ENCODE peak calls at places on chromosomes 6 and 20, in eight cellular contexts. One of them, this sample, is unnamed.

GRCh38 chr6:101397199-101397598 is 3.7 kb downstream of the GRIK2 start:
- DNase-seq in body of pancreas: no peak
- DNase-seq in NB4: peak; percentile 23
- DNase-seq in tibial artery: no peak
- DNase-seq in IMR-90: peak; percentile 70
- DNase-seq in left ventricle myocardium inferior: no peak
- DNase-seq in retinal pigment epithelial cell: no peak
- DNase-seq in choroid plexus epithelial cell: peak; percentile 58
- DNase-seq in this sample: peak; percentile 59

GRCh38 chr6:168949876-168950499 is 303.7 kb downstream of the THBS2 start:
- DNase-seq in left ventricle myocardium inferior: no peak
- DNase-seq in body of pancreas: no peak
- DNase-seq in tibial artery: no peak
- DNase-seq in retinal pigment epithelial cell: no peak
- DNase-seq in NB4: no peak
- DNase-seq in choroid plexus epithelial cell: peak; percentile 38
- DNase-seq in IMR-90: peak; percentile 33
- DNase-seq in this sample: no peak

GRCh38 chr20:358891-359555 is 12.1 kb downstream of the NRSN2 start:
- DNase-seq in tibial artery: no peak
- DNase-seq in IMR-90: no peak
- DNase-seq in body of pancreas: no peak
- DNase-seq in left ventricle myocardium inferior: no peak
- DNase-seq in NB4: no peak
- DNase-seq in retinal pigment epithelial cell: no peak
- DNase-seq in choroid plexus epithelial cell: no peak
- DNase-seq in this sample: no peak

GRCh38 chr20:63449025-63449424 is 23.4 kb downstream of the KCNQ2 start:
- DNase-seq in IMR-90: no peak
- DNase-seq in tibial artery: no peak
- DNase-seq in body of pancreas: no peak
- DNase-seq in choroid plexus epithelial cell: no peak
- DNase-seq in NB4: no peak
- DNase-seq in retinal pigment epithelial cell: no peak
- DNase-seq in left ventricle myocardium inferior: no peak
- DNase-seq in this sample: no peak

GRCh38 chr6:21985904-21986303 is 310.9 kb downstream of the PRL start:
- DNase-seq in choroid plexus epithelial cell: no peak
- DNase-seq in IMR-90: no peak
- DNase-seq in NB4: no peak
- DNase-seq in body of pancreas: no peak
- DNase-seq in retinal pigment epithelial cell: no peak
- DNase-seq in left ventricle myocardium inferior: no peak
- DNase-seq in tibial artery: no peak
- DNase-seq in this sample: no peak

GRCh38 chr20:61968932-61969331 is 96.7 kb downstream of the TAF4 start:
- DNase-seq in IMR-90: no peak
- DNase-seq in body of pancreas: no peak
- DNase-seq in tibial artery: no peak
- DNase-seq in choroid plexus epithelial cell: no peak
- DNase-seq in retinal pigment epithelial cell: no peak
- DNase-seq in left ventricle myocardium inferior: no peak
- DNase-seq in NB4: no peak
- DNase-seq in this sample: no peak

GRCh38 chr6:26272171-26272631 is 92.8 kb upstream of the BTN3A2 start:
- DNase-seq in IMR-90: no peak
- DNase-seq in retinal pigment epithelial cell: no peak
- DNase-seq in choroid plexus epithelial cell: peak; percentile 23
- DNase-seq in NB4: peak; percentile 48
- DNase-seq in tibial artery: no peak
- DNase-seq in body of pancreas: no peak
- DNase-seq in left ventricle myocardium inferior: peak; percentile 20
- DNase-seq in this sample: peak; percentile 59

GRCh38 chr6:117496383-117496990 is 14.0 kb downstream of the DCBLD1 start:
- DNase-seq in IMR-90: peak; percentile 90
- DNase-seq in choroid plexus epithelial cell: peak; percentile 83
- DNase-seq in tibial artery: no peak
- DNase-seq in left ventricle myocardium inferior: no peak
- DNase-seq in body of pancreas: no peak
- DNase-seq in retinal pigment epithelial cell: no peak
- DNase-seq in NB4: no peak
- DNase-seq in this sample: peak; percentile 96

GRCh38 chr20:45704969-45705637 is at the start of gene WFDC10B:
- DNase-seq in NB4: no peak
- DNase-seq in IMR-90: no peak
- DNase-seq in choroid plexus epithelial cell: no peak
- DNase-seq in left ventricle myocardium inferior: no peak
- DNase-seq in tibial artery: no peak
- DNase-seq in body of pancreas: peak; percentile 4
- DNase-seq in retinal pigment epithelial cell: no peak
- DNase-seq in this sample: peak; percentile 36

GRCh38 chr6:28587746-28588075 is 62.0 kb downstream of the GPX5 start:
- DNase-seq in choroid plexus epithelial cell: peak; percentile 30
- DNase-seq in IMR-90: no peak
- DNase-seq in NB4: no peak
- DNase-seq in body of pancreas: no peak
- DNase-seq in retinal pigment epithelial cell: no peak
- DNase-seq in left ventricle myocardium inferior: no peak
- DNase-seq in tibial artery: no peak
- DNase-seq in this sample: no peak

GRCh38 chr20:2749951-2750342 is 50.5 kb downstream of the CPXM1 start:
- DNase-seq in tibial artery: no peak
- DNase-seq in NB4: no peak
- DNase-seq in choroid plexus epithelial cell: no peak
- DNase-seq in left ventricle myocardium inferior: no peak
- DNase-seq in retinal pigment epithelial cell: no peak
- DNase-seq in body of pancreas: no peak
- DNase-seq in IMR-90: no peak
- DNase-seq in this sample: no peak

GRCh38 chr20:8646026-8646425 is 422.9 kb upstream of the PLCB4 start:
- DNase-seq in tibial artery: no peak
- DNase-seq in IMR-90: peak; percentile 52
- DNase-seq in body of pancreas: no peak
- DNase-seq in retinal pigment epithelial cell: no peak
- DNase-seq in choroid plexus epithelial cell: no peak
- DNase-seq in left ventricle myocardium inferior: no peak
- DNase-seq in NB4: no peak
- DNase-seq in this sample: peak; percentile 93

GRCh38 chr6:79872986-79873385 is 74.4 kb downstream of the ELOVL4 start:
- DNase-seq in choroid plexus epithelial cell: peak; percentile 96
- DNase-seq in body of pancreas: no peak
- DNase-seq in tibial artery: no peak
- DNase-seq in left ventricle myocardium inferior: no peak
- DNase-seq in retinal pigment epithelial cell: no peak
- DNase-seq in IMR-90: peak; percentile 64
- DNase-seq in NB4: peak; percentile 68
- DNase-seq in this sample: peak; percentile 99

GRCh38 chr20:48748556-48748955 is 79.2 kb downstream of the PREX1 start:
- DNase-seq in tibial artery: no peak
- DNase-seq in NB4: no peak
- DNase-seq in body of pancreas: no peak
- DNase-seq in left ventricle myocardium inferior: no peak
- DNase-seq in choroid plexus epithelial cell: no peak
- DNase-seq in IMR-90: no peak
- DNase-seq in retinal pigment epithelial cell: no peak
- DNase-seq in this sample: no peak

GRCh38 chr6:99334526-99335127 is 14.8 kb downstream of the FAXC start:
- DNase-seq in retinal pigment epithelial cell: peak; percentile 31
- DNase-seq in left ventricle myocardium inferior: no peak
- DNase-seq in NB4: peak; percentile 69
- DNase-seq in choroid plexus epithelial cell: peak; percentile 84
- DNase-seq in IMR-90: peak; percentile 66
- DNase-seq in tibial artery: no peak
- DNase-seq in body of pancreas: peak; percentile 51
- DNase-seq in this sample: peak; percentile 80

GRCh38 chr6:153944197-153944596 is 94.8 kb upstream of the OPRM1 start:
- DNase-seq in choroid plexus epithelial cell: no peak
- DNase-seq in left ventricle myocardium inferior: no peak
- DNase-seq in IMR-90: no peak
- DNase-seq in tibial artery: no peak
- DNase-seq in body of pancreas: no peak
- DNase-seq in retinal pigment epithelial cell: no peak
- DNase-seq in NB4: no peak
- DNase-seq in this sample: no peak

GRCh38 chr6:11414564-11414963 is 123.0 kb upstream of the TMEM170B start:
- DNase-seq in NB4: no peak
- DNase-seq in choroid plexus epithelial cell: peak; percentile 38
- DNase-seq in tibial artery: no peak
- DNase-seq in left ventricle myocardium inferior: no peak
- DNase-seq in IMR-90: no peak
- DNase-seq in retinal pigment epithelial cell: peak; percentile 86
- DNase-seq in body of pancreas: no peak
- DNase-seq in this sample: peak; percentile 95

GRCh38 chr6:11412616-11413015 is 124.9 kb upstream of the TMEM170B start:
- DNase-seq in body of pancreas: no peak
- DNase-seq in choroid plexus epithelial cell: no peak
- DNase-seq in tibial artery: no peak
- DNase-seq in retinal pigment epithelial cell: no peak
- DNase-seq in left ventricle myocardium inferior: no peak
- DNase-seq in IMR-90: no peak
- DNase-seq in NB4: no peak
- DNase-seq in this sample: no peak

GRCh38 chr6:11412011-11412424 is 125.5 kb upstream of the TMEM170B start:
- DNase-seq in left ventricle myocardium inferior: no peak
- DNase-seq in retinal pigment epithelial cell: no peak
- DNase-seq in tibial artery: no peak
- DNase-seq in NB4: no peak
- DNase-seq in body of pancreas: no peak
- DNase-seq in choroid plexus epithelial cell: peak; percentile 72
- DNase-seq in IMR-90: peak; percentile 38
- DNase-seq in this sample: no peak

GRCh38 chr6:11413728-11414127 is 123.8 kb upstream of the TMEM170B start:
- DNase-seq in left ventricle myocardium inferior: no peak
- DNase-seq in IMR-90: peak; percentile 55
- DNase-seq in tibial artery: no peak
- DNase-seq in body of pancreas: no peak
- DNase-seq in NB4: peak; percentile 19
- DNase-seq in retinal pigment epithelial cell: peak; percentile 74
- DNase-seq in choroid plexus epithelial cell: peak; percentile 79
- DNase-seq in this sample: peak; percentile 68

DNA sequence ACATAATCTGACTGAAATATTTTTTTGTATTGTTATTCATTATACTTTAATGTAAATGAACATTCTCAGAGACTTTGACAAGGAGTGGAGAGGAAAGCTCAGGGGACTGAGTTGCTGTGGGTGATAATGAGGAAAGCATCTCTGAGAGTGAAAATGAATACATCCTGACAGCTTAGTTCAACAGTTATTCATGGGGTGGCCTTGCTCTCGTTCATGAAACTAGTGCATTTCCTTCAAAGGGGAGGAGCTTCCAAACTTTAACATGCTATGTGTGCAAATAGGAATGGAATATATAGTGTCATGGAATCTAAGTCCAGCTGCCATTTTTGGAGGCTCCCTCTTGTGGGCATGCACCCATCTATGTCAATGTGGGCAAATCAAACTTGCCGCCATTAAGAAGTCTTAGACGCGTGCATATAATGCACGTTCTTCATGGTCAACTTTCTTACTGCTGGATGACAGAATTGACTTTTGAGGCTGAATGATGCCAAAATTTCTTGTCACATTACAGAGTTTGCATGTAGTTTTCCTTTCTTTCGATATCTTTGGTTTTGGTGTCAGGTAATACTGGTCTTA is 124.3 kb upstream of the TMEM170B start:
- DNase-seq in NB4: peak; percentile 20
- DNase-seq in IMR-90: no peak
- DNase-seq in left ventricle myocardium inferior: no peak
- DNase-seq in tibial artery: no peak
- DNase-seq in body of pancreas: no peak
- DNase-seq in retinal pigment epithelial cell: no peak
- DNase-seq in choroid plexus epithelial cell: no peak
- DNase-seq in this sample: no peak
- TF ChIP-seq CTCF in NB4: no peak
- TF ChIP-seq CTCF in IMR-90: no peak
- TF ChIP-seq CTCF in left ventricle myocardium inferior: peak; percentile 17
- TF ChIP-seq CTCF in tibial artery: no peak
- TF ChIP-seq CTCF in body of pancreas: no peak
- TF ChIP-seq CTCF in retinal pigment epithelial cell: no peak
- TF ChIP-seq CTCF in choroid plexus epithelial cell: peak; percentile 21
- TF ChIP-seq CTCF in this sample: no peak

GRCh38 chr20:1489764-1490436 is 1.3 kb downstream of the SIRPB2 start:
- DNase-seq in retinal pigment epithelial cell: no peak
- DNase-seq in body of pancreas: peak; percentile 57
- DNase-seq in tibial artery: peak; percentile 57
- DNase-seq in IMR-90: no peak
- DNase-seq in NB4: peak; percentile 92
- DNase-seq in choroid plexus epithelial cell: no peak
- DNase-seq in left ventricle myocardium inferior: no peak
- DNase-seq in this sample: peak; percentile 92

GRCh38 chr20:1491281-1491840 is at the start of gene SIRPB2:
- DNase-seq in NB4: peak; percentile 92
- DNase-seq in choroid plexus epithelial cell: no peak
- DNase-seq in left ventricle myocardium inferior: peak; percentile 45
- DNase-seq in retinal pigment epithelial cell: no peak
- DNase-seq in IMR-90: no peak
- DNase-seq in tibial artery: peak; percentile 69
- DNase-seq in body of pancreas: peak; percentile 65
- DNase-seq in this sample: no peak

GRCh38 chr20:1491891-1492642 is 847 bp upstream of the SIRPB2 start:
- DNase-seq in body of pancreas: no peak
- DNase-seq in choroid plexus epithelial cell: no peak
- DNase-seq in NB4: peak; percentile 72
- DNase-seq in retinal pigment epithelial cell: no peak
- DNase-seq in tibial artery: no peak
- DNase-seq in IMR-90: no peak
- DNase-seq in left ventricle myocardium inferior: no peak
- DNase-seq in this sample: no peak

GRCh38 chr20:1490643-1491042 is 577 bp downstream of the SIRPB2 start:
- DNase-seq in choroid plexus epithelial cell: no peak
- DNase-seq in NB4: peak; percentile 86
- DNase-seq in IMR-90: no peak
- DNase-seq in left ventricle myocardium inferior: no peak
- DNase-seq in tibial artery: no peak
- DNase-seq in retinal pigment epithelial cell: no peak
- DNase-seq in body of pancreas: no peak
- DNase-seq in this sample: no peak

GRCh38 chr20:1489328-1489727 is 1.9 kb downstream of the SIRPB2 start:
- DNase-seq in IMR-90: no peak
- DNase-seq in left ventricle myocardium inferior: no peak
- DNase-seq in NB4: no peak
- DNase-seq in choroid plexus epithelial cell: no peak
- DNase-seq in retinal pigment epithelial cell: no peak
- DNase-seq in tibial artery: no peak
- DNase-seq in body of pancreas: no peak
- DNase-seq in this sample: no peak
- H3K4me3 ChIP-seq in IMR-90: no peak overlapping the region
- H3K4me3 ChIP-seq in left ventricle myocardium inferior: peak overlapping the region; percentile 20
- H3K4me3 ChIP-seq in NB4: peak overlapping the region; percentile 63
- H3K4me3 ChIP-seq in choroid plexus epithelial cell: no peak overlapping the region
- H3K4me3 ChIP-seq in retinal pigment epithelial cell: no peak overlapping the region
- H3K4me3 ChIP-seq in tibial artery: no peak overlapping the region
- H3K4me3 ChIP-seq in body of pancreas: no peak overlapping the region
- H3K4me3 ChIP-seq in this sample: no peak overlapping the region

GRCh38 chr6:113970808-113971676 is at the start of gene HDAC2:
- DNase-seq in left ventricle myocardium inferior: peak; percentile 89
- DNase-seq in tibial artery: peak; percentile 68
- DNase-seq in body of pancreas: peak; percentile 85
- DNase-seq in NB4: peak; percentile 97
- DNase-seq in retinal pigment epithelial cell: peak; percentile 48
- DNase-seq in choroid plexus epithelial cell: peak; percentile 80
- DNase-seq in IMR-90: peak; percentile 77
- DNase-seq in this sample: peak; percentile 76
- TF ChIP-seq CTCF in left ventricle myocardium inferior: no peak
- TF ChIP-seq CTCF in tibial artery: no peak
- TF ChIP-seq CTCF in body of pancreas: no peak
- TF ChIP-seq CTCF in NB4: no peak
- TF ChIP-seq CTCF in retinal pigment epithelial cell: no peak
- TF ChIP-seq CTCF in choroid plexus epithelial cell: no peak
- TF ChIP-seq CTCF in IMR-90: no peak
- TF ChIP-seq CTCF in this sample: no peak

GRCh38 chr6:158043586-158044524 is 62.2 kb downstream of the SYNJ2 start:
- DNase-seq in retinal pigment epithelial cell: no peak
- DNase-seq in body of pancreas: no peak
- DNase-seq in choroid plexus epithelial cell: no peak
- DNase-seq in IMR-90: no peak
- DNase-seq in tibial artery: peak; percentile 65
- DNase-seq in NB4: no peak
- DNase-seq in left ventricle myocardium inferior: peak; percentile 66
- DNase-seq in this sample: no peak
- H3K4me3 ChIP-seq in retinal pigment epithelial cell: no peak overlapping the region
- H3K4me3 ChIP-seq in body of pancreas: no peak overlapping the region
- H3K4me3 ChIP-seq in choroid plexus epithelial cell: no peak overlapping the region
- H3K4me3 ChIP-seq in IMR-90: no peak overlapping the region
- H3K4me3 ChIP-seq in tibial artery: peak overlapping the region; percentile 1
- H3K4me3 ChIP-seq in NB4: no peak overlapping the region
- H3K4me3 ChIP-seq in left ventricle myocardium inferior: peak overlapping the region; percentile 61
- H3K4me3 ChIP-seq in this sample: no peak overlapping the region